ENCODE peak calls at places on chromosomes 16 and 17, in ten cellular contexts. One of them, this sample, is unnamed.
A peak's percentile ranks its signal among the peaks of the same experiment; 100 is the strongest.

GRCh38 chr17:16106161-16106891 is 106.7 kb downstream of the TTC19 start:
- DNase-seq in PC-9: no peak
- DNase-seq in Peyer's patch: no peak
- DNase-seq in ascending aorta: no peak
- DNase-seq in CD8-positive, alpha-beta T cell: no peak
- DNase-seq in adrenal gland: no peak
- DNase-seq in right atrium auricular region: no peak
- DNase-seq in left ventricle myocardium inferior: no peak
- DNase-seq in CD4-positive, alpha-beta memory T cell: no peak
- DNase-seq in dorsolateral prefrontal cortex: no peak
- DNase-seq in this sample: no peak

GRCh38 chr16:69123894-69124293 is 8.5 kb downstream of the CHTF8 start:
- DNase-seq in PC-9: peak; percentile 62
- DNase-seq in Peyer's patch: peak; percentile 50
- DNase-seq in ascending aorta: no peak
- DNase-seq in CD8-positive, alpha-beta T cell: peak; percentile 69
- DNase-seq in adrenal gland: peak; percentile 48
- DNase-seq in right atrium auricular region: no peak
- DNase-seq in left ventricle myocardium inferior: no peak
- DNase-seq in CD4-positive, alpha-beta memory T cell: peak; percentile 75
- DNase-seq in dorsolateral prefrontal cortex: peak; percentile 43
- DNase-seq in this sample: no peak

GRCh38 chr17:49565948-49566491 is 9.7 kb upstream of the NXPH3 start:
- DNase-seq in PC-9: no peak
- DNase-seq in Peyer's patch: peak; percentile 40
- DNase-seq in ascending aorta: peak; percentile 94
- DNase-seq in CD8-positive, alpha-beta T cell: no peak
- DNase-seq in adrenal gland: peak; percentile 72
- DNase-seq in right atrium auricular region: peak; percentile 84
- DNase-seq in left ventricle myocardium inferior: peak; percentile 74
- DNase-seq in CD4-positive, alpha-beta memory T cell: no peak
- DNase-seq in dorsolateral prefrontal cortex: peak; percentile 95
- DNase-seq in this sample: peak; percentile 77

GRCh38 chr17:49965522-49965905 is 3.5 kb upstream of the DLX4 start:
- DNase-seq in PC-9: no peak
- DNase-seq in Peyer's patch: no peak
- DNase-seq in ascending aorta: no peak
- DNase-seq in CD8-positive, alpha-beta T cell: no peak
- DNase-seq in adrenal gland: no peak
- DNase-seq in right atrium auricular region: no peak
- DNase-seq in left ventricle myocardium inferior: no peak
- DNase-seq in CD4-positive, alpha-beta memory T cell: no peak
- DNase-seq in dorsolateral prefrontal cortex: no peak
- DNase-seq in this sample: no peak

GRCh38 chr16:10036951-10037350 is 145.3 kb downstream of the GRIN2A start:
- DNase-seq in PC-9: no peak
- DNase-seq in Peyer's patch: no peak
- DNase-seq in ascending aorta: no peak
- DNase-seq in CD8-positive, alpha-beta T cell: no peak
- DNase-seq in adrenal gland: no peak
- DNase-seq in right atrium auricular region: no peak
- DNase-seq in left ventricle myocardium inferior: no peak
- DNase-seq in CD4-positive, alpha-beta memory T cell: no peak
- DNase-seq in dorsolateral prefrontal cortex: no peak
- DNase-seq in this sample: no peak

GRCh38 chr17:2395258-2396170 is 5.3 kb downstream of the MNT start:
- DNase-seq in PC-9: no peak
- DNase-seq in Peyer's patch: no peak
- DNase-seq in ascending aorta: no peak
- DNase-seq in CD8-positive, alpha-beta T cell: no peak
- DNase-seq in adrenal gland: peak; percentile 60
- DNase-seq in right atrium auricular region: no peak
- DNase-seq in left ventricle myocardium inferior: no peak
- DNase-seq in CD4-positive, alpha-beta memory T cell: no peak
- DNase-seq in dorsolateral prefrontal cortex: no peak
- DNase-seq in this sample: peak; percentile 50

GRCh38 chr16:2386990-2387389 is 42.3 kb upstream of the CCNF start:
- DNase-seq in PC-9: no peak
- DNase-seq in Peyer's patch: no peak
- DNase-seq in ascending aorta: no peak
- DNase-seq in CD8-positive, alpha-beta T cell: no peak
- DNase-seq in adrenal gland: no peak
- DNase-seq in right atrium auricular region: no peak
- DNase-seq in left ventricle myocardium inferior: no peak
- DNase-seq in CD4-positive, alpha-beta memory T cell: no peak
- DNase-seq in dorsolateral prefrontal cortex: no peak
- DNase-seq in this sample: no peak

GRCh38 chr17:29004081-29004692 is 1.6 kb downstream of the SEZ6 start:
- DNase-seq in PC-9: no peak
- DNase-seq in Peyer's patch: no peak
- DNase-seq in ascending aorta: no peak
- DNase-seq in CD8-positive, alpha-beta T cell: no peak
- DNase-seq in adrenal gland: peak; percentile 55
- DNase-seq in right atrium auricular region: no peak
- DNase-seq in left ventricle myocardium inferior: no peak
- DNase-seq in CD4-positive, alpha-beta memory T cell: no peak
- DNase-seq in dorsolateral prefrontal cortex: no peak
- DNase-seq in this sample: peak; percentile 65

GRCh38 chr16:70770968-70771552 is 29.9 kb downstream of the VAC14 start:
- DNase-seq in PC-9: peak; percentile 67
- DNase-seq in Peyer's patch: peak; percentile 38
- DNase-seq in ascending aorta: peak; percentile 78
- DNase-seq in CD8-positive, alpha-beta T cell: peak; percentile 70
- DNase-seq in adrenal gland: peak; percentile 80
- DNase-seq in right atrium auricular region: peak; percentile 65
- DNase-seq in left ventricle myocardium inferior: peak; percentile 46
- DNase-seq in CD4-positive, alpha-beta memory T cell: peak; percentile 27
- DNase-seq in dorsolateral prefrontal cortex: peak; percentile 82
- DNase-seq in this sample: no peak

GRCh38 chr16:85899444-85899843 is 482 bp downstream of the IRF8 start:
- DNase-seq in PC-9: no peak
- DNase-seq in Peyer's patch: no peak
- DNase-seq in ascending aorta: no peak
- DNase-seq in CD8-positive, alpha-beta T cell: no peak
- DNase-seq in adrenal gland: no peak
- DNase-seq in right atrium auricular region: no peak
- DNase-seq in left ventricle myocardium inferior: no peak
- DNase-seq in CD4-positive, alpha-beta memory T cell: no peak
- DNase-seq in dorsolateral prefrontal cortex: no peak
- DNase-seq in this sample: no peak

GRCh38 chr17:74454197-74455024 is 12.0 kb upstream of the CD300A start:
- DNase-seq in PC-9: peak; percentile 55
- DNase-seq in Peyer's patch: no peak
- DNase-seq in ascending aorta: peak; percentile 95
- DNase-seq in CD8-positive, alpha-beta T cell: peak; percentile 70
- DNase-seq in adrenal gland: no peak
- DNase-seq in right atrium auricular region: peak; percentile 88
- DNase-seq in left ventricle myocardium inferior: peak; percentile 95
- DNase-seq in CD4-positive, alpha-beta memory T cell: no peak
- DNase-seq in dorsolateral prefrontal cortex: peak; percentile 83
- DNase-seq in this sample: peak; percentile 98

GRCh38 chr17:83147285-83147684 is 67.9 kb downstream of the METRNL start:
- DNase-seq in PC-9: no peak
- DNase-seq in Peyer's patch: no peak
- DNase-seq in ascending aorta: no peak
- DNase-seq in CD8-positive, alpha-beta T cell: no peak
- DNase-seq in adrenal gland: no peak
- DNase-seq in right atrium auricular region: no peak
- DNase-seq in left ventricle myocardium inferior: no peak
- DNase-seq in CD4-positive, alpha-beta memory T cell: no peak
- DNase-seq in dorsolateral prefrontal cortex: no peak
- DNase-seq in this sample: no peak

GRCh38 chr17:9150407-9151090 is 129.2 kb downstream of the NTN1 start:
- DNase-seq in PC-9: no peak
- DNase-seq in Peyer's patch: no peak
- DNase-seq in ascending aorta: no peak
- DNase-seq in CD8-positive, alpha-beta T cell: no peak
- DNase-seq in adrenal gland: no peak
- DNase-seq in right atrium auricular region: no peak
- DNase-seq in left ventricle myocardium inferior: no peak
- DNase-seq in CD4-positive, alpha-beta memory T cell: no peak
- DNase-seq in dorsolateral prefrontal cortex: no peak
- DNase-seq in this sample: no peak

GRCh38 chr16:20611975-20612471 is 35.9 kb upstream of the ACSM2B start:
- DNase-seq in PC-9: no peak
- DNase-seq in Peyer's patch: no peak
- DNase-seq in ascending aorta: peak; percentile 87
- DNase-seq in CD8-positive, alpha-beta T cell: no peak
- DNase-seq in adrenal gland: peak; percentile 44
- DNase-seq in right atrium auricular region: peak; percentile 81
- DNase-seq in left ventricle myocardium inferior: peak; percentile 80
- DNase-seq in CD4-positive, alpha-beta memory T cell: no peak
- DNase-seq in dorsolateral prefrontal cortex: peak; percentile 88
- DNase-seq in this sample: peak; percentile 95

GRCh38 chr17:58515286-58515685 is 848 bp upstream of the MTMR4 start:
- DNase-seq in PC-9: no peak
- DNase-seq in Peyer's patch: no peak
- DNase-seq in ascending aorta: no peak
- DNase-seq in CD8-positive, alpha-beta T cell: no peak
- DNase-seq in adrenal gland: no peak
- DNase-seq in right atrium auricular region: no peak
- DNase-seq in left ventricle myocardium inferior: no peak
- DNase-seq in CD4-positive, alpha-beta memory T cell: no peak
- DNase-seq in dorsolateral prefrontal cortex: no peak
- DNase-seq in this sample: no peak
- H3K4me3 ChIP-seq in PC-9: no peak overlapping the region
- H3K4me3 ChIP-seq in Peyer's patch: peak overlapping the region; percentile 86
- H3K4me3 ChIP-seq in ascending aorta: peak overlapping the region; percentile 78
- H3K4me3 ChIP-seq in CD8-positive, alpha-beta T cell: no peak overlapping the region
- H3K4me3 ChIP-seq in adrenal gland: no peak overlapping the region
- H3K4me3 ChIP-seq in right atrium auricular region: no peak overlapping the region
- H3K4me3 ChIP-seq in left ventricle myocardium inferior: peak overlapping the region; percentile 81
- H3K4me3 ChIP-seq in CD4-positive, alpha-beta memory T cell: no peak overlapping the region
- H3K4me3 ChIP-seq in dorsolateral prefrontal cortex: peak overlapping the region; percentile 85
- H3K4me3 ChIP-seq in this sample: no peak overlapping the region

GRCh38 chr17:77124192-77124908 is 16.4 kb upstream of the SEC14L1 start:
- DNase-seq in PC-9: peak; percentile 87
- DNase-seq in Peyer's patch: no peak
- DNase-seq in ascending aorta: no peak
- DNase-seq in CD8-positive, alpha-beta T cell: no peak
- DNase-seq in adrenal gland: peak; percentile 51
- DNase-seq in right atrium auricular region: no peak
- DNase-seq in left ventricle myocardium inferior: peak; percentile 24
- DNase-seq in CD4-positive, alpha-beta memory T cell: no peak
- DNase-seq in dorsolateral prefrontal cortex: no peak
- DNase-seq in this sample: no peak

GRCh38 chr17:77128895-77129567 is 11.7 kb upstream of the SEC14L1 start:
- DNase-seq in PC-9: no peak
- DNase-seq in Peyer's patch: no peak
- DNase-seq in ascending aorta: no peak
- DNase-seq in CD8-positive, alpha-beta T cell: no peak
- DNase-seq in adrenal gland: no peak
- DNase-seq in right atrium auricular region: no peak
- DNase-seq in left ventricle myocardium inferior: no peak
- DNase-seq in CD4-positive, alpha-beta memory T cell: no peak
- DNase-seq in dorsolateral prefrontal cortex: no peak
- DNase-seq in this sample: no peak

GRCh38 chr17:77127735-77128361 is 12.9 kb upstream of the SEC14L1 start:
- DNase-seq in PC-9: no peak
- DNase-seq in Peyer's patch: peak; percentile 52
- DNase-seq in ascending aorta: peak; percentile 85
- DNase-seq in CD8-positive, alpha-beta T cell: peak; percentile 74
- DNase-seq in adrenal gland: peak; percentile 75
- DNase-seq in right atrium auricular region: peak; percentile 76
- DNase-seq in left ventricle myocardium inferior: peak; percentile 81
- DNase-seq in CD4-positive, alpha-beta memory T cell: peak; percentile 90
- DNase-seq in dorsolateral prefrontal cortex: peak; percentile 54
- DNase-seq in this sample: peak; percentile 79

GRCh38 chr17:77125432-77125901 is 15.3 kb upstream of the SEC14L1 start:
- DNase-seq in PC-9: peak; percentile 98
- DNase-seq in Peyer's patch: no peak
- DNase-seq in ascending aorta: no peak
- DNase-seq in CD8-positive, alpha-beta T cell: no peak
- DNase-seq in adrenal gland: no peak
- DNase-seq in right atrium auricular region: no peak
- DNase-seq in left ventricle myocardium inferior: no peak
- DNase-seq in CD4-positive, alpha-beta memory T cell: no peak
- DNase-seq in dorsolateral prefrontal cortex: no peak
- DNase-seq in this sample: no peak

DNA sequence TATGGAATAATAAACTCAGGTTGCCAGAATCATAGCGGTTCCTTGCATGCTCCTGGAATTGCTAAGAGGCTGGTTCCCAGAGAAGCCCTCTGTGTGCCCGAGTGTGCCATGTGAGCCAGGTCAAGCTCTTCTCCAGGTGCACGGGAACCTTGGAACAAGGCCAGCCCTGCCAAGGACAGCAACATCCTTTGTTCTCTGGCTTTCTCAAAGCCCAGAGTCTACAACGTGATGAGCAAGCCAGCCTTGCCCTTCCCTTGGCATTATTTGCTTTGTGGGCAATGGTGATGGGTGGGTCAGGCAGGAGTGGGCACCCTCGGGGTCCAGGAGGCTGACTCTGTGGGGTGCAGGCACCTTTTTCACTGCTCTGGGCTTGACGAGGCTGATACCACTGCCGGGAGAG is 14.2 kb upstream of the SEC14L1 start:
- DNase-seq in PC-9: peak; percentile 68
- DNase-seq in Peyer's patch: no peak
- DNase-seq in ascending aorta: no peak
- DNase-seq in CD8-positive, alpha-beta T cell: no peak
- DNase-seq in adrenal gland: peak; percentile 64
- DNase-seq in right atrium auricular region: no peak
- DNase-seq in left ventricle myocardium inferior: no peak
- DNase-seq in CD4-positive, alpha-beta memory T cell: no peak
- DNase-seq in dorsolateral prefrontal cortex: peak; percentile 52
- DNase-seq in this sample: no peak
- H3K27ac ChIP-seq in PC-9: peak overlapping the region; percentile 98
- H3K27ac ChIP-seq in Peyer's patch: peak overlapping the region; percentile 43
- H3K27ac ChIP-seq in ascending aorta: peak overlapping the region; percentile 41
- H3K27ac ChIP-seq in CD8-positive, alpha-beta T cell: no peak overlapping the region
- H3K27ac ChIP-seq in adrenal gland: no peak overlapping the region
- H3K27ac ChIP-seq in right atrium auricular region: peak overlapping the region; percentile 71
- H3K27ac ChIP-seq in left ventricle myocardium inferior: peak overlapping the region; percentile 92
- H3K27ac ChIP-seq in CD4-positive, alpha-beta memory T cell: no peak overlapping the region
- H3K27ac ChIP-seq in dorsolateral prefrontal cortex: peak overlapping the region; percentile 28
- H3K27ac ChIP-seq in this sample: peak overlapping the region; percentile 60

GRCh38 chr17:3475812-3476686 is at the start of gene ASPA:
- DNase-seq in PC-9: no peak
- DNase-seq in Peyer's patch: no peak
- DNase-seq in ascending aorta: no peak
- DNase-seq in CD8-positive, alpha-beta T cell: no peak
- DNase-seq in adrenal gland: no peak
- DNase-seq in right atrium auricular region: no peak
- DNase-seq in left ventricle myocardium inferior: no peak
- DNase-seq in CD4-positive, alpha-beta memory T cell: no peak
- DNase-seq in dorsolateral prefrontal cortex: no peak
- DNase-seq in this sample: no peak
- H3K4me3 ChIP-seq in PC-9: no peak within 1 kb of the TSS
- H3K4me3 ChIP-seq in Peyer's patch: peak within 1 kb of the TSS; percentile 58
- H3K4me3 ChIP-seq in ascending aorta: no peak within 1 kb of the TSS
- H3K4me3 ChIP-seq in CD8-positive, alpha-beta T cell: no peak within 1 kb of the TSS
- H3K4me3 ChIP-seq in adrenal gland: peak within 1 kb of the TSS; percentile 59
- H3K4me3 ChIP-seq in right atrium auricular region: peak within 1 kb of the TSS; percentile 21
- H3K4me3 ChIP-seq in left ventricle myocardium inferior: peak within 1 kb of the TSS; percentile 58
- H3K4me3 ChIP-seq in CD4-positive, alpha-beta memory T cell: no peak within 1 kb of the TSS
- H3K4me3 ChIP-seq in dorsolateral prefrontal cortex: peak within 1 kb of the TSS; percentile 68
- H3K4me3 ChIP-seq in this sample: peak within 1 kb of the TSS; percentile 69

DNA sequence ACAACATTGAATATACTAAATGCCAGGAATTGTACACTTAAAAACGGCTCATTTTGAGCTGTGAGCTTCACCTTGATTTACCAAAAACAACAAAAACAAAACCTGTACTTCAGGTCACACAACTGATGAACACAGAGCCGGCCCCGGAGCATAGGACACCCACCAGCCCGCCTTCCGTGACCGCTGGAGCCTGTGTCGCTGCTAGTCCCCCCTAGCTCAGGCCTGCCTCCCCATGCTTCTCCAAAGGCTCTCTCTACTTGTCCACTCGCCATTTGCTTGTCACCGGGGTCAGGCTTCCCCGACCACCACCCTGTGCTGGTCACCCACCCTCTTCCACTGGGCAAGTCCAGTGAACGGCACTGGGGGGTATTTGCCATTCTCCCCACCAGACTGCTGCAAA is 113.8 kb upstream of the TNRC6C start:
- DNase-seq in PC-9: no peak
- DNase-seq in Peyer's patch: no peak
- DNase-seq in ascending aorta: peak; percentile 54
- DNase-seq in CD8-positive, alpha-beta T cell: no peak
- DNase-seq in adrenal gland: no peak
- DNase-seq in right atrium auricular region: no peak
- DNase-seq in left ventricle myocardium inferior: peak; percentile 6
- DNase-seq in CD4-positive, alpha-beta memory T cell: no peak
- DNase-seq in dorsolateral prefrontal cortex: no peak
- DNase-seq in this sample: no peak
- H3K27ac ChIP-seq in PC-9: no peak overlapping the region
- H3K27ac ChIP-seq in Peyer's patch: peak overlapping the region; percentile 30
- H3K27ac ChIP-seq in ascending aorta: no peak overlapping the region
- H3K27ac ChIP-seq in CD8-positive, alpha-beta T cell: no peak overlapping the region
- H3K27ac ChIP-seq in adrenal gland: no peak overlapping the region
- H3K27ac ChIP-seq in right atrium auricular region: no peak overlapping the region
- H3K27ac ChIP-seq in left ventricle myocardium inferior: no peak overlapping the region
- H3K27ac ChIP-seq in CD4-positive, alpha-beta memory T cell: peak overlapping the region; percentile 42
- H3K27ac ChIP-seq in dorsolateral prefrontal cortex: no peak overlapping the region
- H3K27ac ChIP-seq in this sample: no peak overlapping the region

This sample was measured in right cardiac atrium.